ENCODE peak calls at places on chromosomes 16 and 17, in seven cellular contexts. One of them, this sample, is unnamed.

GRCh38 chr16:50467943-50468748 is 80.0 kb upstream of the NKD1 start:
- DNase-seq in KG1: no peak
- DNase-seq in upper lobe of right lung: peak
- DNase-seq in NCI-H1930: no peak
- DNase-seq in effector memory CD8-positive, alpha-beta T cell: no peak
- DNase-seq in stimulated activated CD8-positive, alpha-beta memory T cell treated with anti-CD3 and anti-CD28 coated beads, Interleukin-12 subunit alpha, Interleukin-12 subunit beta, amount 100 ng/mL, for 4 hours: no peak
- DNase-seq in iris pigment epithelial cell: peak
- DNase-seq in this sample: no peak

GRCh38 chr17:55817273-55817709 is 66.4 kb downstream of the PCTP start:
- DNase-seq in upper lobe of right lung: no peak
- DNase-seq in stimulated activated CD8-positive, alpha-beta memory T cell treated with anti-CD3 and anti-CD28 coated beads, Interleukin-12 subunit alpha, Interleukin-12 subunit beta, amount 100 ng/mL, for 4 hours: no peak
- DNase-seq in NCI-H1930: no peak
- DNase-seq in effector memory CD8-positive, alpha-beta T cell: no peak
- DNase-seq in KG1: no peak
- DNase-seq in iris pigment epithelial cell: no peak
- DNase-seq in this sample: no peak

GRCh38 chr17:50697663-50698272 is 9.9 kb downstream of the ANKRD40 start:
- DNase-seq in NCI-H1930: no peak
- DNase-seq in KG1: no peak
- DNase-seq in stimulated activated CD8-positive, alpha-beta memory T cell treated with anti-CD3 and anti-CD28 coated beads, Interleukin-12 subunit alpha, Interleukin-12 subunit beta, amount 100 ng/mL, for 4 hours: no peak
- DNase-seq in iris pigment epithelial cell: no peak
- DNase-seq in upper lobe of right lung: no peak
- DNase-seq in effector memory CD8-positive, alpha-beta T cell: no peak
- DNase-seq in this sample: no peak

GRCh38 chr17:77609553-77610517 is 348.7 kb upstream of the TNRC6C start:
- DNase-seq in iris pigment epithelial cell: peak
- DNase-seq in effector memory CD8-positive, alpha-beta T cell: peak
- DNase-seq in NCI-H1930: no peak
- DNase-seq in KG1: peak
- DNase-seq in stimulated activated CD8-positive, alpha-beta memory T cell treated with anti-CD3 and anti-CD28 coated beads, Interleukin-12 subunit alpha, Interleukin-12 subunit beta, amount 100 ng/mL, for 4 hours: peak
- DNase-seq in upper lobe of right lung: peak
- DNase-seq in this sample: no peak

GRCh38 chr16:83887564-83887963 is 11.4 kb upstream of the MLYCD start:
- DNase-seq in stimulated activated CD8-positive, alpha-beta memory T cell treated with anti-CD3 and anti-CD28 coated beads, Interleukin-12 subunit alpha, Interleukin-12 subunit beta, amount 100 ng/mL, for 4 hours: no peak
- DNase-seq in KG1: no peak
- DNase-seq in iris pigment epithelial cell: no peak
- DNase-seq in effector memory CD8-positive, alpha-beta T cell: no peak
- DNase-seq in upper lobe of right lung: no peak
- DNase-seq in NCI-H1930: no peak
- DNase-seq in this sample: no peak

GRCh38 chr17:82051776-82052637 is at the start of the genes GPS1 and RFNG:
- DNase-seq in stimulated activated CD8-positive, alpha-beta memory T cell treated with anti-CD3 and anti-CD28 coated beads, Interleukin-12 subunit alpha, Interleukin-12 subunit beta, amount 100 ng/mL, for 4 hours: peak
- DNase-seq in iris pigment epithelial cell: peak
- DNase-seq in upper lobe of right lung: peak
- DNase-seq in effector memory CD8-positive, alpha-beta T cell: peak
- DNase-seq in NCI-H1930: peak
- DNase-seq in KG1: peak
- DNase-seq in this sample: no peak

GRCh38 chr17:83012873-83013778 is 66.3 kb upstream of the METRNL start:
- DNase-seq in stimulated activated CD8-positive, alpha-beta memory T cell treated with anti-CD3 and anti-CD28 coated beads, Interleukin-12 subunit alpha, Interleukin-12 subunit beta, amount 100 ng/mL, for 4 hours: no peak
- DNase-seq in upper lobe of right lung: no peak
- DNase-seq in iris pigment epithelial cell: peak
- DNase-seq in effector memory CD8-positive, alpha-beta T cell: no peak
- DNase-seq in NCI-H1930: no peak
- DNase-seq in KG1: no peak
- DNase-seq in this sample: no peak

GRCh38 chr16:22369221-22369811 is 5.1 kb downstream of the CDR2 start:
- DNase-seq in NCI-H1930: no peak
- DNase-seq in stimulated activated CD8-positive, alpha-beta memory T cell treated with anti-CD3 and anti-CD28 coated beads, Interleukin-12 subunit alpha, Interleukin-12 subunit beta, amount 100 ng/mL, for 4 hours: no peak
- DNase-seq in effector memory CD8-positive, alpha-beta T cell: no peak
- DNase-seq in upper lobe of right lung: no peak
- DNase-seq in KG1: peak
- DNase-seq in iris pigment epithelial cell: peak
- DNase-seq in this sample: no peak

GRCh38 chr16:11367483-11367906 is 22.2 kb downstream of the RMI2 start:
- DNase-seq in NCI-H1930: no peak
- DNase-seq in KG1: no peak
- DNase-seq in upper lobe of right lung: no peak
- DNase-seq in stimulated activated CD8-positive, alpha-beta memory T cell treated with anti-CD3 and anti-CD28 coated beads, Interleukin-12 subunit alpha, Interleukin-12 subunit beta, amount 100 ng/mL, for 4 hours: no peak
- DNase-seq in effector memory CD8-positive, alpha-beta T cell: no peak
- DNase-seq in iris pigment epithelial cell: no peak
- DNase-seq in this sample: no peak

GRCh38 chr16:24699151-24699723 is 30.2 kb upstream of the TNRC6A start:
- DNase-seq in KG1: no peak
- DNase-seq in upper lobe of right lung: no peak
- DNase-seq in stimulated activated CD8-positive, alpha-beta memory T cell treated with anti-CD3 and anti-CD28 coated beads, Interleukin-12 subunit alpha, Interleukin-12 subunit beta, amount 100 ng/mL, for 4 hours: no peak
- DNase-seq in iris pigment epithelial cell: no peak
- DNase-seq in NCI-H1930: no peak
- DNase-seq in effector memory CD8-positive, alpha-beta T cell: no peak
- DNase-seq in this sample: no peak

GRCh38 chr17:54063639-54064038 is 240.9 kb downstream of the KIF2B start:
- DNase-seq in KG1: no peak
- DNase-seq in upper lobe of right lung: no peak
- DNase-seq in NCI-H1930: no peak
- DNase-seq in stimulated activated CD8-positive, alpha-beta memory T cell treated with anti-CD3 and anti-CD28 coated beads, Interleukin-12 subunit alpha, Interleukin-12 subunit beta, amount 100 ng/mL, for 4 hours: no peak
- DNase-seq in iris pigment epithelial cell: no peak
- DNase-seq in effector memory CD8-positive, alpha-beta T cell: no peak
- DNase-seq in this sample: no peak

GRCh38 chr17:57104461-57105175 is 19.6 kb downstream of the AKAP1 start:
- DNase-seq in stimulated activated CD8-positive, alpha-beta memory T cell treated with anti-CD3 and anti-CD28 coated beads, Interleukin-12 subunit alpha, Interleukin-12 subunit beta, amount 100 ng/mL, for 4 hours: no peak
- DNase-seq in NCI-H1930: no peak
- DNase-seq in KG1: no peak
- DNase-seq in effector memory CD8-positive, alpha-beta T cell: no peak
- DNase-seq in upper lobe of right lung: no peak
- DNase-seq in iris pigment epithelial cell: peak
- DNase-seq in this sample: no peak

GRCh38 chr16:65965632-65966031 is 400.9 kb upstream of the CDH5 start:
- DNase-seq in NCI-H1930: no peak
- DNase-seq in effector memory CD8-positive, alpha-beta T cell: no peak
- DNase-seq in iris pigment epithelial cell: no peak
- DNase-seq in stimulated activated CD8-positive, alpha-beta memory T cell treated with anti-CD3 and anti-CD28 coated beads, Interleukin-12 subunit alpha, Interleukin-12 subunit beta, amount 100 ng/mL, for 4 hours: no peak
- DNase-seq in upper lobe of right lung: no peak
- DNase-seq in KG1: no peak
- DNase-seq in this sample: no peak

GRCh38 chr17:81473019-81473418 is 39.6 kb downstream of the ACTG1 start:
- DNase-seq in stimulated activated CD8-positive, alpha-beta memory T cell treated with anti-CD3 and anti-CD28 coated beads, Interleukin-12 subunit alpha, Interleukin-12 subunit beta, amount 100 ng/mL, for 4 hours: no peak
- DNase-seq in effector memory CD8-positive, alpha-beta T cell: no peak
- DNase-seq in upper lobe of right lung: no peak
- DNase-seq in KG1: no peak
- DNase-seq in iris pigment epithelial cell: no peak
- DNase-seq in NCI-H1930: no peak
- DNase-seq in this sample: no peak

GRCh38 chr17:41420134-41420533 is 4.3 kb downstream of the KRT37 start:
- DNase-seq in upper lobe of right lung: no peak
- DNase-seq in stimulated activated CD8-positive, alpha-beta memory T cell treated with anti-CD3 and anti-CD28 coated beads, Interleukin-12 subunit alpha, Interleukin-12 subunit beta, amount 100 ng/mL, for 4 hours: no peak
- DNase-seq in KG1: no peak
- DNase-seq in NCI-H1930: no peak
- DNase-seq in effector memory CD8-positive, alpha-beta T cell: no peak
- DNase-seq in iris pigment epithelial cell: no peak
- DNase-seq in this sample: no peak